ENCODE peak calls at places on chromosome 12, in six cellular contexts. O is upper lobe of right lung, V is GM12865, S is fibroblast of mammary gland, N is BJ, I is neural crest cell. W is an unnamed sample.

GRCh38 chr12:130792926-130793849 is 45.9 kb downstream of the STX2 start:
- DNase-seq in O (no peak), I (no peak), N (no peak), V (no peak), S (no peak), W (no peak)

GRCh38 chr12:2244013-2244861 is 191.4 kb downstream of the CACNA1C start:
- DNase-seq in O (no peak), N (peak; percentile 69), V (no peak), I (no peak), S (peak; percentile 93), W (no peak)

GRCh38 chr12:98591209-98591608 is 2.3 kb upstream of the SLC25A3 start:
- DNase-seq in O (no peak), V (no peak), I (no peak), N (no peak), S (no peak), W (no peak)

GRCh38 chr12:24418157-24418556 is 468.7 kb upstream of the SOX5 start:
- DNase-seq in N (no peak), O (no peak), I (no peak), S (peak; percentile 10), V (no peak), W (no peak)

GRCh38 chr12:1611775-1612174 is 17.3 kb upstream of the WNT5B start:
- DNase-seq in O (no peak), N (peak; percentile 93), S (peak; percentile 97), I (no peak), V (no peak), W (no peak)

GRCh38 chr12:110304061-110304551 is 23.1 kb downstream of the ATP2A2 start:
- DNase-seq in N (no peak), I (no peak), S (peak; percentile 69), V (no peak), O (no peak), W (no peak)

GRCh38 chr12:32918890-32919791 is 22.6 kb upstream of the PKP2 start:
- DNase-seq in N (no peak), O (no peak), I (no peak), V (peak; percentile 21), S (peak; percentile 72), W (no peak)

GRCh38 chr12:24902521-24903304 is 46.2 kb downstream of the BCAT1 start:
- DNase-seq in V (peak; percentile 52), N (no peak), I (peak; percentile 22), O (peak; percentile 76), S (peak; percentile 30), W (no peak)

GRCh38 chr12:48786591-48787544 is 2.0 kb downstream of the ADCY6 start:
- DNase-seq in N (no peak), I (no peak), O (no peak), S (peak; percentile 21), V (no peak), W (no peak)

GRCh38 chr12:120514002-120514401 is 15.0 kb downstream of the COQ5 start:
- DNase-seq in O (no peak), N (no peak), V (no peak), I (peak; percentile 36), S (no peak), W (no peak)

GRCh38 chr12:55955800-55956508 is 9.9 kb downstream of the PMEL start:
- DNase-seq in S (peak; percentile 71), N (no peak), O (no peak), V (peak; percentile 44), I (no peak), W (no peak)

GRCh38 chr12:105640780-105641179 is 310.3 kb downstream of the C12orf75 start:
- DNase-seq in I (no peak), N (no peak), S (no peak), V (no peak), O (no peak), W (no peak)

GRCh38 chr12:87812030-87812429 is 217.2 kb downstream of the C12orf50 start:
- DNase-seq in V (no peak), I (no peak), O (no peak), N (no peak), S (peak; percentile 67), W (no peak)

GRCh38 chr12:88388566-88389269 is 191.6 kb downstream of the KITLG start:
- DNase-seq in V (peak; percentile 48), O (no peak), I (no peak), N (no peak), S (peak; percentile 19), W (no peak)

GRCh38 chr12:46401703-46402102 is 29.1 kb upstream of the SLC38A2 start:
- DNase-seq in N (no peak), I (no peak), O (no peak), S (peak; percentile 85), V (no peak), W (no peak)

GRCh38 chr12:102474438-102475064 is 5.8 kb downstream of the IGF1 start:
- DNase-seq in I (no peak), N (no peak), V (no peak), S (peak; percentile 36), O (no peak), W (no peak)

GRCh38 chr12:26940820-26941219 is 2.5 kb downstream of the FGFR1OP2 start:
- DNase-seq in I (no peak), N (no peak), S (peak; percentile 40), V (peak; percentile 35), O (no peak), W (no peak)

GRCh38 chr12:45988259-45988658 is 2.1 kb downstream of the SCAF11 start:
- DNase-seq in S (peak; percentile 89), O (no peak), N (no peak), V (no peak), I (no peak), W (no peak)

GRCh38 chr12:2977776-2978175 is 18.6 kb downstream of the TEAD4 start:
- DNase-seq in O (no peak), I (no peak), S (no peak), N (no peak), V (no peak), W (no peak)

GRCh38 chr12:118714051-118714460 is 267.3 kb upstream of the SRRM4 start:
- DNase-seq in V (peak; percentile 69), I (peak; percentile 75), O (no peak), S (no peak), N (no peak), W (no peak)

GRCh38 chr12:108211161-108211560 is 82.1 kb downstream of the WSCD2 start:
- DNase-seq in O (no peak), I (no peak), V (no peak), N (no peak), S (no peak), W (no peak)

GRCh38 chr12:56274299-56274698 is 7.6 kb downstream of the COQ10A start:
- DNase-seq in N (no peak), V (no peak), O (no peak), S (no peak), I (no peak), W (no peak)

GRCh38 chr12:64737539-64737938 is 21.7 kb downstream of the GNS start:
- DNase-seq in V (peak; percentile 18), S (no peak), I (no peak), O (no peak), N (no peak), W (no peak)

GRCh38 chr12:116102019-116102418 is 175.5 kb downstream of the MED13L start:
- DNase-seq in V (no peak), O (no peak), S (no peak), N (no peak), I (no peak), W (no peak)

GRCh38 chr12:10529603-10530002 is 23.9 kb downstream of the EIF2S3B start:
- DNase-seq in O (no peak), S (no peak), V (no peak), I (no peak), N (no peak), W (no peak)

GRCh38 chr12:44078273-44078672 is 242.4 kb downstream of the TMEM117 start:
- DNase-seq in V (no peak), I (no peak), O (no peak), N (no peak), S (peak; percentile 21), W (no peak)

GRCh38 chr12:101566318-101566717 is 28.5 kb upstream of the MYBPC1 start:
- DNase-seq in N (no peak), V (no peak), S (no peak), I (no peak), O (no peak), W (no peak)

GRCh38 chr12:45299132-45299692 is 83.3 kb downstream of the ANO6 start:
- DNase-seq in I (no peak), N (peak; percentile 31), O (no peak), V (no peak), S (peak; percentile 75), W (no peak)

GRCh38 chr12:34598352-34598827 is 576.1 kb downstream of the ALG10 start:
- DNase-seq in N (no peak), I (no peak), O (no peak), V (no peak), S (no peak), W (no peak)

GRCh38 chr12:100401660-100402059 is 44.8 kb downstream of the SLC17A8 start:
- DNase-seq in V (no peak), N (peak; percentile 6), S (peak; percentile 54), O (no peak), I (no peak), W (no peak)

GRCh38 chr12:52266514-52266913 is 7.9 kb upstream of the KRT86 start:
- DNase-seq in S (no peak), I (no peak), O (no peak), N (no peak), V (no peak), W (no peak)

DNA sequence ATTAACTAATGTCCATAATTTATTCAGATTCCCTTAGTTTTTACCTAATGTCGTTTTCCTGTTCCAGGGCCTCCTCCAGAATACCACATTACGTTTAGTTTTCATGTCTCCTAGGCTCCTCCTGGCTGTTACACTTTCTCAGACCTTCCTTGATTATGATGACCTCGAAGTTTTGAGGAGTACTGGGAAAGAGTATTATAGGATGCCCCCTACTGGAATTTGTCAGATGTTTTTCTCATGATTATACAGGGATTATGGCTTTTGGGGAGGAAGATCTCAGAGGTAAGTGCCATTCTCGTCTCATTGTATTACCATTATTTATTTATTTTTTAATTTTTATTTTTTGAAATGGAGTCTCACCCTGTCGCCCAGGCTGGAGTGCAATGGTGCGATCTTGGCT is 17.7 kb upstream of the C1S start:
- DNase-seq in V (peak; percentile 17), I (no peak), S (peak; percentile 60), O (no peak), N (no peak), W (no peak)
- TF ChIP-seq CTCF in V (no peak), I (peak; percentile 61), S (peak; percentile 46), O (peak; percentile 50), N (peak; percentile 52), W (peak; percentile 38)

GRCh38 chr12:123488539-123489230 is 30.7 kb downstream of the SNRNP35 start:
- DNase-seq in V (no peak), S (no peak), N (no peak), I (no peak), O (no peak), W (no peak)
- TF ChIP-seq CTCF in V (no peak), S (no peak), N (no peak), I (no peak), O (no peak), W (no peak)

DNA sequence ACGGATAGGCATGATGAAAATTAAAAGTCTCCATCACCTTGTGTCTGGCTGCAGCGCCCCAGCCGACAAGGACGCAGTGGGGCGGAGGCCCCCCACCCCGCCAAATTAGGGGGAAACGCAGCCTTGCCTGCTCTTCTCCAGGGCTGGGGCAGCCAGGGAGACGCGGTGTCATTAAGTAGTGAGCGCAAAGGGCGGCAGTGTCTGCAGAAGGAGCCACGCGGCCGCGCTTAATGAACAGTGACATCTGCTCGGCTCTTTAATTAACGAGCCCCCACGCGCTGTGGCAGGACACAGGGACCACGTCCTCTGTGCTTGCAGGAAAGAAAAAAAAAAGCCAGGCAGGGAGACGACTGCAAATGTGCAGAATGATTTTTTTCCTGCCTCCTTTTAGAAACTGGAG is 93.4 kb upstream of the NCOR2 start:
- DNase-seq in I (no peak), V (no peak), O (no peak), S (no peak), N (no peak), W (no peak)
- TF ChIP-seq CTCF in I (no peak), V (no peak), O (no peak), S (no peak), N (no peak), W (no peak)

GRCh38 chr12:57726151-57726883 is 12.2 kb downstream of the AGAP2 start:
- DNase-seq in V (no peak), S (peak; percentile 80), O (peak; percentile 90), I (peak; percentile 80), N (peak; percentile 19), W (peak; percentile 95)
- TF ChIP-seq CTCF in V (no peak), S (peak; percentile 78), O (peak; percentile 75), I (peak; percentile 76), N (peak; percentile 98), W (peak; percentile 75)

W was measured in D721Med.